ENCODE peak calls at places on chromosome 5, in five cellular contexts. One of them, this sample, is unnamed.

GRCh38 chr5:95962785-95963184 is 1.1 kb upstream of the ELL2 start:
- DNase-seq in AG04450: no peak
- DNase-seq in coronary artery: no peak
- DNase-seq in GM13977: no peak
- DNase-seq in foreskin fibroblast: no peak
- DNase-seq in this sample: peak

GRCh38 chr5:108661590-108662219 is 86.0 kb upstream of the FER start:
- DNase-seq in GM13977: no peak
- DNase-seq in foreskin fibroblast: peak
- DNase-seq in AG04450: no peak
- DNase-seq in coronary artery: no peak
- DNase-seq in this sample: peak

GRCh38 chr5:80620206-80620605 is 34.2 kb upstream of the MSH3 start:
- DNase-seq in GM13977: no peak
- DNase-seq in coronary artery: no peak
- DNase-seq in foreskin fibroblast: peak
- DNase-seq in AG04450: peak
- DNase-seq in this sample: no peak

GRCh38 chr5:16467363-16468219 is 2.0 kb upstream of the ZNF622 start:
- DNase-seq in GM13977: peak
- DNase-seq in foreskin fibroblast: peak
- DNase-seq in AG04450: peak
- DNase-seq in coronary artery: no peak
- DNase-seq in this sample: no peak

GRCh38 chr5:138699482-138699881 is 53.7 kb upstream of the CTNNA1 start:
- DNase-seq in foreskin fibroblast: no peak
- DNase-seq in GM13977: no peak
- DNase-seq in coronary artery: no peak
- DNase-seq in AG04450: no peak
- DNase-seq in this sample: no peak

GRCh38 chr5:127203818-127204217 is 86.8 kb upstream of the MEGF10 start:
- DNase-seq in AG04450: no peak
- DNase-seq in coronary artery: no peak
- DNase-seq in GM13977: no peak
- DNase-seq in foreskin fibroblast: peak
- DNase-seq in this sample: peak

GRCh38 chr5:103135461-103135860 is 15.4 kb downstream of the PPIP5K2 start:
- DNase-seq in AG04450: no peak
- DNase-seq in coronary artery: no peak
- DNase-seq in GM13977: no peak
- DNase-seq in foreskin fibroblast: no peak
- DNase-seq in this sample: no peak

GRCh38 chr5:9845185-9845584 is 215.0 kb upstream of the TAS2R1 start:
- DNase-seq in coronary artery: no peak
- DNase-seq in foreskin fibroblast: no peak
- DNase-seq in GM13977: no peak
- DNase-seq in AG04450: no peak
- DNase-seq in this sample: no peak

GRCh38 chr5:44868541-44868940 is 59.8 kb downstream of the MRPS30 start:
- DNase-seq in AG04450: no peak
- DNase-seq in foreskin fibroblast: no peak
- DNase-seq in GM13977: no peak
- DNase-seq in coronary artery: no peak
- DNase-seq in this sample: no peak

GRCh38 chr5:44860267-44860666 is 51.5 kb downstream of the MRPS30 start:
- DNase-seq in coronary artery: no peak
- DNase-seq in GM13977: no peak
- DNase-seq in foreskin fibroblast: no peak
- DNase-seq in AG04450: no peak
- DNase-seq in this sample: no peak

DNA sequence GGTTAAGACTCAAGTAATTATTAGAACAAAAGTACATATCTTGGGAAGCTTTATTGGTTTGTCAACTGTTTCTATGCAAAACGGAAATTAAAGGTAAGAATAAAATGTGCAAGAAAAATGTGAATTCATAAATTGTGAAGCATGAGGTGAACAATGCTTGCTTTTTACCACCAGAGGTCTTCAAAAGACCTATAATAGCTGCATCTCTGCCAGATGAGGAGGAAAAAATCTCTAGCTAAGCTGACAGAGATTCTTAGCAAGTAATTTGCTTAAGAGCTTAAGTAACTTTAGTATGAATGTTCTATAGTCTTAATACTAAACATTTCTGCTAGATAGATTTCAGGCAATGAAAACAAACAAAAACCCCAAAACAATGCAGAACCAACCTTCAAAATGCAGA is 54.1 kb downstream of the MRPS30 start:
- DNase-seq in coronary artery: no peak
- DNase-seq in GM13977: peak
- DNase-seq in foreskin fibroblast: peak
- DNase-seq in AG04450: no peak
- DNase-seq in this sample: no peak
- TF ChIP-seq CTCF in coronary artery: no peak
- TF ChIP-seq CTCF in GM13977: peak
- TF ChIP-seq CTCF in foreskin fibroblast: no peak
- TF ChIP-seq CTCF in AG04450: peak
- TF ChIP-seq CTCF in this sample: peak

GRCh38 chr5:157870837-157871834 is 12.2 kb upstream of the CLINT1 start:
- DNase-seq in foreskin fibroblast: peak
- DNase-seq in AG04450: no peak
- DNase-seq in coronary artery: no peak
- DNase-seq in GM13977: peak
- DNase-seq in this sample: peak
- TF ChIP-seq CTCF in foreskin fibroblast: no peak
- TF ChIP-seq CTCF in AG04450: peak
- TF ChIP-seq CTCF in coronary artery: no peak
- TF ChIP-seq CTCF in GM13977: no peak
- TF ChIP-seq CTCF in this sample: no peak

DNA sequence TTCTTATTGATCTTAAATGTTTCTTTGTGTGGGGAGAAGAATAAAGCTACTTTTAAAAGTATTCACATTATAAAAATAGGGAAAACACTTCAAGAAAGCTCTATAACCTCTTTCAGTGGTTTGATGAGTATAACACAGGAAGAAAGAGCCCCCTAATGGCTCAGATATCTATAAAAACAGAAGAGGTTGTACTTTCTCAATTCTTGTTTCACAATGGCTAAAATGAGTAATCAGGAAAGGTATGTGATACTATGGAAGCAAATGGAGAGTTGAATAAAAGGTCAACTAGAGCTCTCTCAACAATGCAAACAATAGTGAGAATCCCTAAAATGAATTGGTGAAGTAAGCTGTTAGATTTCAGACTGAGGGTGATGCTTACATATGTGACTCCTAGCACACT is 584.6 kb upstream of the CDH18 start:
- DNase-seq in coronary artery: no peak
- DNase-seq in GM13977: no peak
- DNase-seq in AG04450: no peak
- DNase-seq in foreskin fibroblast: no peak
- DNase-seq in this sample: no peak
- TF ChIP-seq CTCF in coronary artery: no peak
- TF ChIP-seq CTCF in GM13977: peak
- TF ChIP-seq CTCF in AG04450: peak
- TF ChIP-seq CTCF in foreskin fibroblast: no peak
- TF ChIP-seq CTCF in this sample: no peak

DNA sequence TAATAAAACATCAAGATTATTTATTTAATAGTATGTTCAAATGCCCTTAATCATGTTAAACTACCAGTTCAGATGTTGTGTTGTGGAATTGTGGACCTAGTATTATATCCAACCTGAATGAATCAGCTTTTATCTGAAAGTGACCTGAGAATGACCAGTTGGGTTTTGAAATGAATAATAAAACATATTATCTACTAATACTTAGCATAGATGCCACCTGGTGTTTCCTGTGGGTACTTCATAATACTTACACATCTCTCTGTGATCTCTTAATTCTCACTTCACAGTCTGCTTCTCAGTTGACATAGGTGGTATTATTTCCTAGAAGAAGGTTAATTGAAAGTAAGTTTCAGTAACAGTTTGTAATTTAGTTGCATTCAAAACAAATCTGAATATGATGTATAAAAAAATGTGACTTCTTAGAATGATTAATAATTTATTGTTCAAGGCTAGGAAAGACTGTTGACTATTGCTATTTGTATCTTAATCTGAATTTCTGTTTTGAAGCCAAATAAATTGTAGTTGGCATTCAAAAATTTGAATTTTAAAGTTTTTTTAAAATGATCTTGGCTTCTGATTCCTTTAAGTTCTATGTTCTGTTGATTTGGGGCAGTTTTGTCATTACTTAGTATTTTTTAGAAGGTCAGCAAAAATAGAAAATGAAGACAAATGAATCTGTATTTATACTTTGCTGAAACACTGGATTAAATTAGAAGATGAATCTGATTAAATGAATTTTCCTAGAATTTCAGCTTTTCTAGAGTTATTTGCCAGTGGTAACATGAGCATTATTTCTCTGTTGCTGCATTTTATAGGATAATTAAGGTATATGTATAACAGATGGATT is 48.2 kb downstream of the KIF2A start:
- DNase-seq in foreskin fibroblast: peak
- DNase-seq in coronary artery: no peak
- DNase-seq in GM13977: peak
- DNase-seq in AG04450: peak
- DNase-seq in this sample: peak
- TF ChIP-seq CTCF in foreskin fibroblast: peak
- TF ChIP-seq CTCF in coronary artery: peak
- TF ChIP-seq CTCF in GM13977: peak
- TF ChIP-seq CTCF in AG04450: peak
- TF ChIP-seq CTCF in this sample: no peak

DNA sequence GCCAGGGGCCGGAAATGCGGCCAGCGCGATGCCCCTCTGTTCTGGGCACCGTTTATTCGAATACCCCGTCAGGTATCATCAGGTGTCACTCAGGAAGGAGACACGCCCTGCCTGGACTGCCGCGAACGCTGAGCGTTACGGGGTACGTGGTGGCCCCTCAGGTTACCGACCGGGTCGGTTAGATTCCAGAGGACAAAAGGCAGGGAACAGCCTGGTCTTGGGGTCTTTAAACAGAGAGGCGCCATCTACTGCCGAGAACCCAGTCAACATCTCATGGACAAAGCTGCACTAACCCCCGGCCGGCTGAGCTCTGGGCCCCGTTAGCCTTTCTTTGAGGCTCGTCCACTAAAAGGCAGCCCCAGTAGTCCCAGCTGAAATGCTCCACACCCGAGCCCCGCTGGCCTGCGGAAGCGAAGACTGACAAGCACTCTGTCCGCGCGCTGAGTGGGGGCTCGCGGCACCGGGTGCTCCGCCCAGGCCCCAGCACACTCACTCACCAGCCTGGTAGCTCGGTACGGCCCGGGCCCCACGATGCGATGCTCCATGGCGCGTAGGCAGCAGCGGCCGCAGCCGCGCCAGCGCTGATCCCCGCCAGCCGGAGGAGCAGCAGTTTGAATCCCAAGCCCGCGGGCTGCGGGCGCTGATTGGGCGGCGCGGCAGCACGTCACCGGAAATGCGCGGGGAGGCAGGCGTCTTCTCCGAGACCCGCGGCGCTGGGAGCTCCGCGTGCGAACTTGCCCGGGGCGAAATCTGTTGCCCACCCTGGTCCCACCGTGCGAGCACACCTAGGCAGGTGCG is at the start of gene DEPDC1B:
- DNase-seq in GM13977: peak
- DNase-seq in foreskin fibroblast: peak
- DNase-seq in coronary artery: peak
- DNase-seq in AG04450: peak
- DNase-seq in this sample: peak
- TF ChIP-seq CTCF in GM13977: peak
- TF ChIP-seq CTCF in foreskin fibroblast: no peak
- TF ChIP-seq CTCF in coronary artery: no peak
- TF ChIP-seq CTCF in AG04450: peak
- TF ChIP-seq CTCF in this sample: no peak

GRCh38 chr5:66436721-66437120 is 159.5 kb upstream of the MAST4 start:
- DNase-seq in GM13977: no peak
- DNase-seq in foreskin fibroblast: no peak
- DNase-seq in coronary artery: no peak
- DNase-seq in AG04450: no peak
- DNase-seq in this sample: peak
- TF ChIP-seq CTCF in GM13977: peak
- TF ChIP-seq CTCF in foreskin fibroblast: no peak
- TF ChIP-seq CTCF in coronary artery: no peak
- TF ChIP-seq CTCF in AG04450: peak
- TF ChIP-seq CTCF in this sample: peak

GRCh38 chr5:67858470-67859096 is 357.0 kb upstream of the PIK3R1 start:
- DNase-seq in coronary artery: no peak
- DNase-seq in foreskin fibroblast: no peak
- DNase-seq in AG04450: no peak
- DNase-seq in GM13977: no peak
- DNase-seq in this sample: no peak
- TF ChIP-seq CTCF in coronary artery: no peak
- TF ChIP-seq CTCF in foreskin fibroblast: no peak
- TF ChIP-seq CTCF in AG04450: no peak
- TF ChIP-seq CTCF in GM13977: no peak
- TF ChIP-seq CTCF in this sample: no peak

GRCh38 chr5:55319481-55319880 is 11.7 kb downstream of the MTREX start:
- DNase-seq in foreskin fibroblast: peak
- DNase-seq in AG04450: no peak
- DNase-seq in GM13977: no peak
- DNase-seq in coronary artery: no peak
- DNase-seq in this sample: no peak
- TF ChIP-seq CTCF in foreskin fibroblast: no peak
- TF ChIP-seq CTCF in AG04450: no peak
- TF ChIP-seq CTCF in GM13977: no peak
- TF ChIP-seq CTCF in coronary artery: no peak
- TF ChIP-seq CTCF in this sample: no peak

GRCh38 chr5:141155540-141156374 is 5.9 kb downstream of the PCDHB6 start:
- DNase-seq in coronary artery: no peak
- DNase-seq in GM13977: no peak
- DNase-seq in AG04450: no peak
- DNase-seq in foreskin fibroblast: no peak
- DNase-seq in this sample: no peak
- TF ChIP-seq CTCF in coronary artery: no peak
- TF ChIP-seq CTCF in GM13977: no peak
- TF ChIP-seq CTCF in AG04450: no peak
- TF ChIP-seq CTCF in foreskin fibroblast: no peak
- TF ChIP-seq CTCF in this sample: no peak